ENCODE peak calls at places on chromosomes 12 and 14, in four cellular contexts. One of them, this sample, is unnamed.
A peak's percentile ranks its signal among the peaks of the same experiment; 100 is the strongest.

GRCh38 chr14:96588410-96589249 is 86.4 kb downstream of the PAPOLA start:
- DNase-seq in A549: no peak
- DNase-seq in tibial nerve: no peak
- DNase-seq in IMR-90: no peak
- DNase-seq in this sample: no peak

GRCh38 chr14:101118746-101119610 is 215.5 kb upstream of the RTL1 start:
- DNase-seq in IMR-90: no peak
- DNase-seq in tibial nerve: peak; percentile 25
- DNase-seq in A549: no peak
- DNase-seq in this sample: peak; percentile 20

GRCh38 chr12:117118838-117119591 is 19.8 kb upstream of the TESC start:
- DNase-seq in A549: no peak
- DNase-seq in IMR-90: no peak
- DNase-seq in tibial nerve: no peak
- DNase-seq in this sample: no peak

GRCh38 chr12:131929530-131930456 is 717 bp downstream of the PUS1 start:
- DNase-seq in tibial nerve: no peak
- DNase-seq in IMR-90: peak; percentile 10
- DNase-seq in A549: peak; percentile 50
- DNase-seq in this sample: no peak

GRCh38 chr14:54312166-54312801 is 84.5 kb upstream of the CDKN3 start:
- DNase-seq in A549: peak; percentile 24
- DNase-seq in IMR-90: peak; percentile 85
- DNase-seq in tibial nerve: no peak
- DNase-seq in this sample: no peak

GRCh38 chr12:123269980-123270379 is 1.7 kb downstream of the CDK2AP1 start:
- DNase-seq in IMR-90: no peak
- DNase-seq in A549: no peak
- DNase-seq in tibial nerve: no peak
- DNase-seq in this sample: no peak

GRCh38 chr12:129961111-129961510 is 57.3 kb upstream of the TMEM132D start:
- DNase-seq in IMR-90: no peak
- DNase-seq in A549: no peak
- DNase-seq in tibial nerve: no peak
- DNase-seq in this sample: no peak

GRCh38 chr12:113167868-113168267 is 17.4 kb downstream of the DDX54 start:
- DNase-seq in tibial nerve: no peak
- DNase-seq in A549: no peak
- DNase-seq in IMR-90: no peak
- DNase-seq in this sample: no peak

DNA sequence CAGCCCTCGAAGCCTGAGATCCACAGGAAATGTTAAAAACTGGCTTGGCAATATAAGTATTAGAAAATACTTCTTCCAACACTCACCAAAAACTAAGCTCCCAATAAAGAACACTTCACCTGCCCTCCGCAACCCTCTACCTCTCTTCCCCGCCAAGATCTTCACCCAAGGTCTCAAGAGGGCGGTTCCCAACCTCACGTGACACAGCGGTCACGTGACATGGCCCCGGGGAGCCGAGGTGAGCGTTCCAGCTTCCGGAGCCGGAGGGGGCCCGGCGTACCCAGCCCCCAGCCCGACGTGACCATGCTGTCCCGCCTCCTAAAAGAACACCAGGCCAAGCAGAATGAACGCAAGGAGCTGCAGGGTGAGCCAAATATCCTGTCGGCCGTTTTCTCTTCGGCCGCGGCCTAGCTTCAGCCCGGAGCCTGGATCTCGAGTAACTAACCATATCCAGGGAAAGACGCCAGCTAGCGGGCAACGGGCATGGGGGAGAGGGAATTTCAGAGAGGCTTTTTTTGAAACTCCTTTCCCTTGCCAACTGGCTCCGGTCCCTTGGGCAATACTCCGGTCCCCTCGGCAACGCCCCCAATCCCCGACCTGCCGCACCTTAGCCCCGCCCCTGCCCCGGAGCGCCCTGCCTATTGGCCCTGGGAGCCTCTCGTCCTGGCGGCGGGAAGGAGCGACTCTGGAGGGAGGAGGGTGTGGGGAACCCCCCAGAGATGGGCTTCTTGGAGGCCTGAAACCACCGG is at the start of gene BLOC1S1:
- DNase-seq in A549: peak; percentile 95
- DNase-seq in tibial nerve: peak; percentile 92
- DNase-seq in IMR-90: peak; percentile 91
- DNase-seq in this sample: peak; percentile 90
- TF ChIP-seq POLR2A in A549: peak; percentile 37
- TF ChIP-seq POLR2A in tibial nerve: peak; percentile 55
- TF ChIP-seq POLR2A in IMR-90: no peak
- TF ChIP-seq POLR2A in this sample: peak; percentile 56

DNA sequence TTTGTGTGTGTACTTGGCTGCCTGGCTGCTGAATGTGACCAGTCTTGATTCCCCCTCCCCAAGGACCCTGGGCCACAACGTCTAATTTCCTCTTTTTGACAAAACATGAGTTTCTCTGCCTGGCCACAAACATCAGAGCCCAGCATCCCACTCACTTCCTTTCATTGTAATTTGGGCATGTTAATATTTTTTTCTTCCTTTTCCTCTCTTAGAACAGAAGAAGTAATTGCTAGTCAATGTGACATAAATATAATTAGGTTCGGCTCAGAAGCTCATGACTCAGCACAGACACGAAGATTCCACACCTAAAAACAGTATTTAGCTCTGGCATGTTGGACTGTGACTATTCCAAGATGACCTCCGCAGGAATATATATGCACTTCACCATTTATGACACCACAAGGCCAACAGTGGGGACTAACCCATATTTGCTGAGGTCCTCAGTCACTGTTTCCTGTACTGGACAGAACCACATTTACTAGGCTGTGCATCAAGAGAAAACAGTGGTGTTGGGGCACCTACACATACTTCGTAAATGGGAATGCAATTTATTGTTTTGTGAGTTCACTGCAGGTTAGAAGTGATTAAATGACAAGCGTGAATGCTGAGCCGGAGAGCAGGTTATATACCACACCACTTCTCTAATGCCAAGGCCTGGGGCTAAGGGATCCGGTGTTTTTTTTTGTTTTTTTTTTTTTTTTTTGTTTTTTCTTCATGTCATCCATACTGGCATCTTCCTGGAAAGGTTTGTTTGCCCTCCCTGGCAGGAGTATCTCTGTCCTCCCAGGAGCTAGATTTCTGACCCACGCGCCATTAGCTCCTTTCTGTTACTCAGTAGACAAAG is 4.2 kb downstream of the GSG1 start:
- DNase-seq in tibial nerve: no peak
- DNase-seq in IMR-90: no peak
- DNase-seq in A549: no peak
- DNase-seq in this sample: no peak
- TF ChIP-seq POLR2A in tibial nerve: no peak
- TF ChIP-seq POLR2A in IMR-90: no peak
- TF ChIP-seq POLR2A in A549: no peak
- TF ChIP-seq POLR2A in this sample: no peak

GRCh38 chr14:84247693-84248092 is 1282.3 kb upstream of the FLRT2 start:
- DNase-seq in A549: no peak
- DNase-seq in tibial nerve: no peak
- DNase-seq in IMR-90: no peak
- DNase-seq in this sample: no peak
- TF ChIP-seq POLR2A in A549: no peak
- TF ChIP-seq POLR2A in tibial nerve: no peak
- TF ChIP-seq POLR2A in IMR-90: no peak
- TF ChIP-seq POLR2A in this sample: no peak

DNA sequence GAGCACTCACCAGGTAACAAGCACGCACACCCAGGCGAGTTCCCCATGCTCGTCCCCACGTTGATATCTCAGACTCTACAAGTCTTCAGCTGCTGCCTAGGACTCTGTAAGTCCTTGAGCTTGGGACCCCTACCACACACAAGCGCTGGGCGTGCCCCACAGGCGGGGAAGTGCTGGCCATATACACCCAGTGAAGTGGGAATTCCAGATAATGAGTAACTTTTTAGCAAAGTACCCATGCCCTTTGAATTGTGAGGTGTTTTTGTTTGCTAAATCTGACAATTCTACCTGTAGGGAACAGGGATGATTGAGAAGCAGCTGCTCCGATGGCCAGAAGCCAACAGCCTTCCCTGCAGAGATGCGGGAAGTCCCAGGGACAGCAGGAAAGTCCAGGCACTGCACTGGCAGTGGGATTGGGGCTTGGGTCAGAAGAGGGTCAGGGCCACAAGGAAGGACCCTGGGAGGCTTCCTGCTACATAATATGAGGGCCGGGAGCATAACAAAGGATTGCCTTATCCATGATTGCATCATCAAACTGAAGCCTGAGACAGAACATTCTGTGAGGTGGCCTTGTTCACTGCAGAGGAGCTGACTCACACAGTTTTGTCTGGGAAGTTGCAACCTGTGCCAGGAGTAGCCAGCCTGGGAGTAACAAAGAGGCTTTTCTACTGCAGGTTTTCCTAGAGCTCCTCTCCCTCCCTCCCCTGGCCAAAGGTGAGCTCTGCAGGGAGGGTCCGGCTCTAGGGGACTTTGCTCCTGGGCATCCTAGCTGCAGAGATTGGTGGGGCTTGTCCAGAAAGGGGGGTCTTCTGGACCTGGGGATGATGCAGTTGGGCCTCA is 13.2 kb upstream of the SERPINA3 start:
- DNase-seq in tibial nerve: peak; percentile 79
- DNase-seq in IMR-90: peak; percentile 97
- DNase-seq in A549: peak; percentile 87
- DNase-seq in this sample: peak; percentile 90
- TF ChIP-seq POLR2A in tibial nerve: no peak
- TF ChIP-seq POLR2A in IMR-90: no peak
- TF ChIP-seq POLR2A in A549: no peak
- TF ChIP-seq POLR2A in this sample: no peak

GRCh38 chr14:88551094-88551870 is 3.5 kb downstream of the PTPN21 start:
- DNase-seq in A549: peak; percentile 91
- DNase-seq in tibial nerve: peak; percentile 73
- DNase-seq in IMR-90: peak; percentile 82
- DNase-seq in this sample: peak; percentile 77
- TF ChIP-seq POLR2A in A549: no peak
- TF ChIP-seq POLR2A in tibial nerve: peak; percentile 44
- TF ChIP-seq POLR2A in IMR-90: no peak
- TF ChIP-seq POLR2A in this sample: peak; percentile 56

This sample was measured in gastrocnemius medialis.